ENCODE peak calls at places on chromosomes 16 and 17, in five cellular contexts. F is SK-N-DZ, M is NCI-H2081, A is foreskin fibroblast, S is NCI-H1092. V is an unnamed sample.

GRCh38 chr16:14377326-14377725 is 252.7 kb downstream of the PARN start:
- DNase-seq in F (no peak), M (no peak), A (peak), S (no peak), V (no peak)

GRCh38 chr16:66481943-66482390 is 54.9 kb downstream of the BEAN1 start:
- DNase-seq in F (no peak), M (no peak), A (no peak), S (no peak), V (no peak)

GRCh38 chr17:77090476-77090875 is 50.3 kb upstream of the SEC14L1 start:
- DNase-seq in F (no peak), M (no peak), A (no peak), S (no peak), V (no peak)

GRCh38 chr17:32568673-32569072 is 81.9 kb downstream of the CDK5R1 start:
- DNase-seq in F (no peak), M (no peak), A (no peak), S (no peak), V (no peak)

GRCh38 chr17:83122834-83123233 is 43.4 kb downstream of the METRNL start:
- DNase-seq in F (no peak), M (no peak), A (no peak), S (no peak), V (no peak)

GRCh38 chr17:32323046-32323445 is 18.9 kb downstream of the C17orf75 start:
- DNase-seq in F (no peak), M (no peak), A (no peak), S (no peak), V (no peak)

GRCh38 chr17:30296499-30297038 is 4.8 kb upstream of the BLMH start:
- DNase-seq in F (no peak), M (no peak), A (no peak), S (no peak), V (no peak)

GRCh38 chr17:14201087-14201486 is 35.6 kb downstream of the CDRT15 start:
- DNase-seq in F (no peak), M (no peak), A (peak), S (no peak), V (no peak)

GRCh38 chr17:14747576-14747940 is 446.7 kb downstream of the HS3ST3B1 start:
- DNase-seq in F (no peak), M (no peak), A (peak), S (no peak), V (no peak)

GRCh38 chr17:13410874-13411273 is 190.9 kb downstream of the HS3ST3A1 start:
- DNase-seq in F (no peak), M (no peak), A (peak), S (no peak), V (no peak)

GRCh38 chr16:86609115-86609514 is 30.8 kb downstream of the FOXL1 start:
- DNase-seq in F (no peak), M (no peak), A (peak), S (no peak), V (no peak)

GRCh38 chr17:3695723-3696411 is at the start of gene P2RX5:
- DNase-seq in F (no peak), M (no peak), A (peak), S (no peak), V (no peak)

GRCh38 chr17:70298929-70299529 is 129.7 kb downstream of the KCNJ2 start:
- DNase-seq in F (no peak), M (no peak), A (no peak), S (no peak), V (no peak)

GRCh38 chr16:21950782-21951521 is 2.2 kb upstream of the UQCRC2 start:
- DNase-seq in F (peak), M (peak), A (peak), S (no peak), V (no peak)

GRCh38 chr17:7034955-7035590 is 742 bp upstream of the SLC16A13 start:
- DNase-seq in F (no peak), M (no peak), A (no peak), S (no peak), V (no peak)

GRCh38 chr17:74089869-74090464 is 113.5 kb upstream of the RPL38 start:
- DNase-seq in F (peak), M (peak), A (peak), S (peak), V (peak)

GRCh38 chr16:69799601-69800000 is 37.5 kb downstream of the WWP2 start:
- DNase-seq in F (no peak), M (no peak), A (peak), S (no peak), V (no peak)

GRCh38 chr17:29760279-29760721 is 137.6 kb upstream of the CORO6 start:
- DNase-seq in F (peak), M (no peak), A (peak), S (no peak), V (no peak)

GRCh38 chr16:30953511-30954124 is 3.9 kb upstream of the SETD1A start:
- DNase-seq in F (peak), M (peak), A (peak), S (peak), V (peak)

GRCh38 chr17:74798239-74798707 is 22.1 kb upstream of the NAT9 start:
- DNase-seq in F (no peak), M (no peak), A (peak), S (no peak), V (no peak)

GRCh38 chr16:81593481-81593880 is 148.9 kb downstream of the CMIP start:
- DNase-seq in F (no peak), M (no peak), A (no peak), S (peak), V (no peak)

GRCh38 chr17:76872221-76872873 is 4.1 kb downstream of the MGAT5B start:
- DNase-seq in F (no peak), M (no peak), A (peak), S (no peak), V (no peak)

GRCh38 chr16:8548166-8548565 is 42.1 kb downstream of the TMEM114 start:
- DNase-seq in F (no peak), M (no peak), A (no peak), S (no peak), V (no peak)

GRCh38 chr17:31144427-31144826 is 49.6 kb downstream of the NF1 start:
- DNase-seq in F (no peak), M (no peak), A (no peak), S (no peak), V (no peak)

GRCh38 chr16:46883353-46883689 is 841 bp upstream of the GPT2 start:
- DNase-seq in F (no peak), M (no peak), A (no peak), S (peak), V (peak)

GRCh38 chr16:17328971-17329370 is 141.8 kb downstream of the XYLT1 start:
- DNase-seq in F (no peak), M (no peak), A (peak), S (no peak), V (peak)